ENCODE peak calls at places on chromosomes 16 and 17, in five cellular contexts. E is activated CD4-positive, alpha-beta T cell treated with anti-CD3 and anti-CD28 coated beads, Interleukin-2, amount 50 U/mL, for 48 hours; L is HTR-8/SVneo; Z is naive thymus-derived CD4-positive, alpha-beta T cell; Y is substantia nigra. O is an unnamed sample.

GRCh38 chr16:56701534-56701933 is 19.3 kb downstream of the MT1X start:
- DNase-seq in Y (no peak), E (no peak), Z (no peak), L (no peak), O (no peak)

GRCh38 chr16:87844809-87845208 is 24.5 kb downstream of the SLC7A5 start:
- DNase-seq in Z (no peak), L (no peak), E (no peak), Y (no peak), O (no peak)

GRCh38 chr16:82649766-82650165 is 23.0 kb downstream of the CDH13 start:
- DNase-seq in E (no peak), Z (no peak), L (no peak), Y (no peak), O (no peak)

GRCh38 chr17:41413982-41414381 is 10.4 kb downstream of the KRT37 start:
- DNase-seq in Z (no peak), L (no peak), Y (no peak), E (no peak), O (no peak)

GRCh38 chr16:55418586-55418985 is 60.4 kb upstream of the MMP2 start:
- DNase-seq in Y (no peak), E (no peak), L (no peak), Z (no peak), O (no peak)

GRCh38 chr17:5226940-5227878 is 7.5 kb downstream of the SCIMP start:
- DNase-seq in Y (no peak), L (no peak), E (no peak), Z (no peak), O (no peak)

GRCh38 chr16:58211245-58211644 is 13.3 kb upstream of the CSNK2A2 start:
- DNase-seq in L (no peak), E (no peak), Y (no peak), Z (no peak), O (no peak)

GRCh38 chr17:17783825-17784598 is 52.8 kb downstream of the SREBF1 start:
- DNase-seq in Z (no peak), Y (peak), E (no peak), L (no peak), O (no peak)

GRCh38 chr16:11094075-11094593 is 149.8 kb downstream of the CLEC16A start:
- DNase-seq in Z (no peak), Y (no peak), L (no peak), E (peak), O (peak)

GRCh38 chr17:77479372-77479781 is 338.6 kb downstream of the SEC14L1 start:
- DNase-seq in E (no peak), Z (no peak), Y (no peak), L (no peak), O (no peak)

GRCh38 chr17:80264048-80264792 is 3.6 kb downstream of the RNF213 start:
- DNase-seq in Y (no peak), E (peak), Z (peak), L (no peak), O (peak)

GRCh38 chr17:1179635-1180433 is at the start of gene ABR:
- DNase-seq in Z (no peak), Y (peak), E (no peak), L (peak), O (peak)

GRCh38 chr17:915416-916201 is 64.0 kb downstream of the NXN start:
- DNase-seq in E (no peak), Z (no peak), Y (no peak), L (no peak), O (no peak)

GRCh38 chr17:1008008-1008761 is 11.3 kb downstream of the TIMM22 start:
- DNase-seq in Y (no peak), Z (no peak), L (no peak), E (no peak), O (no peak)

GRCh38 chr16:74817851-74818250 is 43.2 kb upstream of the FA2H start:
- DNase-seq in E (no peak), L (no peak), Z (no peak), Y (no peak), O (no peak)

GRCh38 chr16:1338855-1339675 is 5.6 kb downstream of the BAIAP3 start:
- DNase-seq in E (no peak), L (no peak), Y (no peak), Z (no peak), O (no peak)